ENCODE peak calls at places on chromosomes 2 and 18, in five cellular contexts. X is EH, F is NCI-H1694, P is AG04449, M is mammary epithelial cell. D is an unnamed sample.

GRCh38 chr2:206979365-206979764 is 40.0 kb downstream of the CPO start:
- DNase-seq in F (no peak), P (no peak), X (no peak), M (no peak), D (no peak)

GRCh38 chr2:203366639-203367466 is 38.7 kb downstream of the ABI2 start:
- DNase-seq in F (no peak), P (no peak), X (no peak), M (no peak), D (no peak)

GRCh38 chr2:60333264-60333663 is 220.2 kb downstream of the BCL11A start:
- DNase-seq in P (no peak), X (no peak), F (no peak), M (no peak), D (no peak)

GRCh38 chr2:164843346-164843841 is 1.8 kb upstream of the COBLL1 start:
- DNase-seq in M (peak), X (peak), F (no peak), P (no peak), D (no peak)

GRCh38 chr2:10572693-10573092 is 117.1 kb downstream of the NOL10 start:
- DNase-seq in P (no peak), X (no peak), F (no peak), M (no peak), D (no peak)

GRCh38 chr2:126843046-126843445 is 55.6 kb upstream of the TEX51 start:
- DNase-seq in F (no peak), M (no peak), P (no peak), X (no peak), D (no peak)

GRCh38 chr18:58838165-58838860 is 26.4 kb upstream of the ZNF532 start:
- DNase-seq in M (no peak), X (no peak), F (no peak), P (no peak), D (no peak)

GRCh38 chr2:39380525-39381150 is 56.4 kb downstream of the MAP4K3 start:
- DNase-seq in P (no peak), F (no peak), M (no peak), X (peak), D (no peak)

GRCh38 chr2:237486819-237487448 is at the start of gene MLPH:
- DNase-seq in F (no peak), X (peak), M (peak), P (no peak), D (peak)

GRCh38 chr2:171141320-171141719 is 19.4 kb downstream of the TLK1 start:
- DNase-seq in X (peak), M (no peak), F (no peak), P (no peak), D (no peak)

GRCh38 chr2:69946351-69947077 is 14.9 kb downstream of the ASPRV1 start:
- DNase-seq in F (no peak), X (peak), P (no peak), M (peak), D (peak)

GRCh38 chr2:147463881-147464520 is 380.8 kb upstream of the ACVR2A start:
- DNase-seq in P (no peak), X (no peak), M (no peak), F (no peak), D (peak)

GRCh38 chr18:60684843-60685513 is 312.4 kb upstream of the MC4R start:
- DNase-seq in F (no peak), P (peak), X (peak), M (peak), D (no peak)

GRCh38 chr18:6159426-6159825 is 255.3 kb downstream of the L3MBTL4 start:
- DNase-seq in X (no peak), F (no peak), M (no peak), P (no peak), D (no peak)

GRCh38 chr2:231227309-231228162 is 29.1 kb downstream of the ARMC9 start:
- DNase-seq in F (peak), X (peak), P (peak), M (peak), D (peak)

GRCh38 chr2:173087793-173088493 is 12.3 kb downstream of the MAP3K20 start:
- DNase-seq in F (no peak), P (no peak), X (no peak), M (no peak), D (no peak)

GRCh38 chr2:2880938-2881337 is 496.7 kb downstream of the EIPR1 start:
- DNase-seq in P (no peak), F (no peak), M (no peak), X (no peak), D (no peak)

GRCh38 chr18:69935319-69936190 is 12.1 kb downstream of the CD226 start:
- DNase-seq in P (no peak), F (no peak), X (no peak), M (peak), D (no peak)

D was measured in Caki2.